ENCODE peak calls at places on chromosomes 11 and 22, in seven cellular contexts. B is Peyer's patch, I is lower lobe of right lung, J is chondrocyte, M is IMR-90, U is heart left ventricle, F is lung. V is an unnamed sample.

GRCh38 chr11:28815110-28815509 is 706.9 kb downstream of the METTL15 start:
- DNase-seq in B (no peak), I (no peak), J (no peak), M (no peak), U (no peak), F (no peak), V (no peak)

GRCh38 chr22:27853404-27853803 is 51.8 kb upstream of the MN1 start:
- DNase-seq in B (no peak), I (no peak), J (no peak), M (peak), U (no peak), F (no peak), V (no peak)

GRCh38 chr22:27445876-27446275 is 355.7 kb downstream of the MN1 start:
- DNase-seq in B (no peak), I (no peak), J (no peak), M (peak), U (peak), F (no peak), V (no peak)

GRCh38 chr22:31139866-31140716 is at the start of gene PLA2G3:
- DNase-seq in B (no peak), I (peak), J (peak), M (peak), U (no peak), F (peak), V (no peak)

GRCh38 chr11:129973809-129974208 is 28.8 kb downstream of the PRDM10 start:
- DNase-seq in B (no peak), I (peak), J (no peak), M (no peak), U (peak), F (peak), V (no peak)

GRCh38 chr11:126456783-126457542 is 101.5 kb downstream of the ST3GAL4 start:
- DNase-seq in B (no peak), I (no peak), J (no peak), M (no peak), U (no peak), F (no peak), V (no peak)

GRCh38 chr11:76166314-76166713 is 40.0 kb downstream of the WNT11 start:
- DNase-seq in B (no peak), I (no peak), J (no peak), M (no peak), U (no peak), F (no peak), V (peak)

GRCh38 chr11:100208207-100208606 is 478.9 kb upstream of the ARHGAP42 start:
- DNase-seq in B (no peak), I (no peak), J (no peak), M (no peak), U (no peak), F (no peak), V (no peak)

GRCh38 chr11:111417766-111418435 is 38.8 kb upstream of the POU2AF1 start:
- DNase-seq in B (peak), I (no peak), J (no peak), M (peak), U (peak), F (no peak), V (no peak)

GRCh38 chr22:34886812-34887211 is 179.1 kb upstream of the ISX start:
- DNase-seq in B (no peak), I (no peak), J (no peak), M (no peak), U (no peak), F (no peak), V (no peak)

GRCh38 chr22:29202231-29203192 is 3.2 kb upstream of the EMID1 start:
- DNase-seq in B (peak), I (peak), J (no peak), M (peak), U (peak), F (peak), V (peak)

GRCh38 chr11:94424662-94425061 is 23.4 kb upstream of the GPR83 start:
- DNase-seq in B (no peak), I (no peak), J (no peak), M (peak), U (no peak), F (no peak), V (no peak)

GRCh38 chr11:6362868-6363678 is 27.2 kb upstream of the SMPD1 start:
- DNase-seq in B (peak), I (peak), J (no peak), M (peak), U (peak), F (peak), V (peak)

GRCh38 chr11:92979176-92979575 is 9.7 kb downstream of the MTNR1B start:
- DNase-seq in B (no peak), I (no peak), J (no peak), M (peak), U (no peak), F (no peak), V (no peak)

GRCh38 chr11:112931686-112932085 is 29.5 kb upstream of the NCAM1 start:
- DNase-seq in B (peak), I (no peak), J (no peak), M (no peak), U (no peak), F (no peak), V (no peak)

GRCh38 chr22:48407256-48407955 is 1420.3 kb downstream of the BRD1 start:
- DNase-seq in B (peak), I (no peak), J (no peak), M (no peak), U (no peak), F (no peak), V (no peak)

GRCh38 chr11:57567512-57568329 is at the start of gene UBE2L6:
- DNase-seq in B (peak), I (peak), J (no peak), M (no peak), U (peak), F (peak), V (peak)

GRCh38 chr22:44314425-44315067 is 1.8 kb upstream of the SHISAL1 start:
- DNase-seq in B (no peak), I (no peak), J (no peak), M (no peak), U (no peak), F (no peak), V (no peak)

GRCh38 chr11:73577496-73577917 is 20.4 kb downstream of the FAM168A start:
- DNase-seq in B (no peak), I (no peak), J (no peak), M (peak), U (no peak), F (no peak), V (peak)

GRCh38 chr11:73974611-73975478 is 7.8 kb downstream of the UCP2 start:
- DNase-seq in B (peak), I (no peak), J (peak), M (no peak), U (no peak), F (no peak), V (no peak)

GRCh38 chr11:83574516-83574915 is 288.3 kb upstream of the CCDC90B start:
- DNase-seq in B (no peak), I (no peak), J (no peak), M (peak), U (no peak), F (no peak), V (no peak)

GRCh38 chr11:126465573-126466287 is 110.2 kb downstream of the ST3GAL4 start:
- DNase-seq in B (peak), I (no peak), J (no peak), M (no peak), U (no peak), F (no peak), V (no peak)

GRCh38 chr11:64156235-64157011 is 9.5 kb downstream of the MACROD1 start:
- DNase-seq in B (no peak), I (no peak), J (no peak), M (no peak), U (peak), F (no peak), V (no peak)

GRCh38 chr11:35295751-35296150 is 123.6 kb downstream of the SLC1A2 start:
- DNase-seq in B (no peak), I (no peak), J (no peak), M (no peak), U (no peak), F (no peak), V (no peak)

GRCh38 chr11:10894666-10895065 is 36.8 kb upstream of the ZBED5 start:
- DNase-seq in B (no peak), I (no peak), J (no peak), M (no peak), U (no peak), F (no peak), V (no peak)

GRCh38 chr11:123671534-123671933 is 17.1 kb upstream of the SCN3B start:
- DNase-seq in B (no peak), I (no peak), J (no peak), M (no peak), U (no peak), F (no peak), V (no peak)

GRCh38 chr22:50530280-50530856 is 556 bp upstream of the TYMP start:
- DNase-seq in B (peak), I (peak), J (no peak), M (peak), U (no peak), F (peak), V (peak)

GRCh38 chr11:105312266-105312665 is 172.7 kb upstream of the CARD18 start:
- DNase-seq in B (no peak), I (no peak), J (no peak), M (no peak), U (no peak), F (no peak), V (no peak)

GRCh38 chr11:105315287-105315686 is 175.7 kb upstream of the CARD18 start:
- DNase-seq in B (no peak), I (no peak), J (no peak), M (no peak), U (no peak), F (no peak), V (no peak)
- TF ChIP-seq CTCF in B (no peak), I (no peak), J (no peak), M (no peak), U (no peak), F (no peak), V (no peak)

GRCh38 chr22:20530368-20531153 is 23.2 kb downstream of the MED15 start:
- DNase-seq in B (peak), I (peak), J (peak), M (peak), U (no peak), F (no peak), V (no peak)
- TF ChIP-seq CTCF in B (no peak), I (no peak), J (no peak), M (no peak), U (no peak), F (no peak), V (no peak)

GRCh38 chr11:15216678-15217077 is 102.0 kb downstream of the INSC start:
- DNase-seq in B (no peak), I (no peak), J (no peak), M (no peak), U (no peak), F (no peak), V (peak)
- TF ChIP-seq CTCF in B (peak), I (no peak), J (peak), M (peak), U (no peak), F (no peak), V (peak)

GRCh38 chr11:68961245-68961644 is 19.5 kb downstream of the MRGPRD start:
- DNase-seq in B (no peak), I (peak), J (peak), M (no peak), U (no peak), F (no peak), V (no peak)

GRCh38 chr11:68963779-68964178 is 17.0 kb downstream of the MRGPRD start:
- DNase-seq in B (peak), I (peak), J (peak), M (peak), U (no peak), F (no peak), V (no peak)

GRCh38 chr11:68960299-68961071 is 20.3 kb downstream of the MRGPRD start:
- DNase-seq in B (no peak), I (peak), J (peak), M (no peak), U (no peak), F (no peak), V (no peak)

GRCh38 chr11:68959465-68960298 is 21.1 kb downstream of the MRGPRD start:
- DNase-seq in B (no peak), I (peak), J (peak), M (no peak), U (no peak), F (no peak), V (no peak)

GRCh38 chr11:68962527-68963250 is 18.1 kb downstream of the MRGPRD start:
- DNase-seq in B (no peak), I (peak), J (peak), M (no peak), U (no peak), F (no peak), V (no peak)
- TF ChIP-seq CTCF in B (no peak), I (no peak), J (peak), M (no peak), U (no peak), F (no peak), V (no peak)